ENCODE peak calls at places on chromosomes 2 and 18, in seven cellular contexts. B is type B pancreatic cell, W is BE2C, A is astrocyte of the spinal cord, R is HFF-Myc, O is B cell, D is neural progenitor cell. F is an unnamed sample.

GRCh38 chr2:104856973-104857261 is 3.0 kb downstream of the POU3F3 start:
- DNase-seq in O (no peak), B (no peak), W (no peak), A (no peak), R (no peak), D (peak; percentile 71), F (no peak)

GRCh38 chr2:23475473-23475872 is 90.5 kb downstream of the KLHL29 start:
- DNase-seq in W (no peak), D (no peak), R (no peak), A (no peak), O (no peak), B (no peak), F (no peak)

GRCh38 chr2:156959481-156959880 is 298.0 kb upstream of the GALNT5 start:
- DNase-seq in R (no peak), B (no peak), W (no peak), O (no peak), D (no peak), A (no peak), F (no peak)

GRCh38 chr2:188340257-188340656 is 48.6 kb downstream of the GULP1 start:
- DNase-seq in A (no peak), W (no peak), B (no peak), R (no peak), D (no peak), O (no peak), F (no peak)

GRCh38 chr2:30280596-30281434 is 49.5 kb downstream of the LBH start:
- DNase-seq in W (no peak), A (no peak), R (no peak), B (no peak), O (no peak), D (no peak), F (no peak)

GRCh38 chr2:3492951-3493609 is 26.3 kb downstream of the ADI1 start:
- DNase-seq in O (no peak), A (peak; percentile 96), B (no peak), W (peak; percentile 29), D (no peak), R (no peak), F (no peak)

GRCh38 chr2:134949966-134950708 is 31.5 kb downstream of the CCNT2 start:
- DNase-seq in A (no peak), O (no peak), R (no peak), W (no peak), B (no peak), D (no peak), F (no peak)

GRCh38 chr2:149955201-149955600 is 367.6 kb upstream of the MMADHC start:
- DNase-seq in B (no peak), O (no peak), D (no peak), W (no peak), R (no peak), A (no peak), F (no peak)

GRCh38 chr2:199471443-199472057 is 13.8 kb upstream of the SATB2 start:
- DNase-seq in B (peak; percentile 85), O (no peak), A (peak; percentile 57), D (peak; percentile 93), W (peak; percentile 85), R (no peak), F (no peak)

GRCh38 chr2:43225093-43225787 is 1.2 kb downstream of the ZFP36L2 start:
- DNase-seq in B (peak; percentile 79), A (peak; percentile 78), D (peak; percentile 74), W (peak; percentile 58), R (no peak), O (peak; percentile 66), F (no peak)

GRCh38 chr2:85175369-85176299 is 42.4 kb downstream of the TCF7L1 start:
- DNase-seq in O (no peak), B (no peak), W (no peak), A (peak; percentile 73), D (peak; percentile 53), R (peak; percentile 30), F (no peak)

GRCh38 chr18:13136689-13137040 is 81.9 kb upstream of the LDLRAD4 start:
- DNase-seq in O (peak; percentile 72), W (peak; percentile 26), B (no peak), D (no peak), R (no peak), A (peak; percentile 21), F (no peak)

GRCh38 chr2:134581877-134582546 is 136.8 kb downstream of the TMEM163 start:
- DNase-seq in W (no peak), D (no peak), R (no peak), A (no peak), B (no peak), O (no peak), F (no peak)

GRCh38 chr2:26725516-26725810 is 32.9 kb downstream of the KCNK3 start:
- DNase-seq in R (no peak), B (no peak), A (no peak), D (no peak), W (no peak), O (no peak), F (no peak)

GRCh38 chr2:208929489-208929864 is 494.4 kb upstream of the MAP2 start:
- DNase-seq in R (no peak), O (no peak), B (no peak), W (no peak), A (no peak), D (no peak), F (no peak)

GRCh38 chr2:59680863-59681262 is 872.6 kb downstream of the BCL11A start:
- DNase-seq in R (no peak), O (no peak), A (peak; percentile 12), D (no peak), W (no peak), B (no peak), F (no peak)

GRCh38 chr2:104846955-104847820 is 6.7 kb upstream of the POU3F3 start:
- DNase-seq in W (no peak), O (peak; percentile 17), D (peak; percentile 41), R (no peak), B (no peak), A (peak; percentile 25), F (no peak)

GRCh38 chr18:10923671-10924070 is 225.7 kb downstream of the PIEZO2 start:
- DNase-seq in R (no peak), W (no peak), O (no peak), A (no peak), B (no peak), D (no peak), F (no peak)

DNA sequence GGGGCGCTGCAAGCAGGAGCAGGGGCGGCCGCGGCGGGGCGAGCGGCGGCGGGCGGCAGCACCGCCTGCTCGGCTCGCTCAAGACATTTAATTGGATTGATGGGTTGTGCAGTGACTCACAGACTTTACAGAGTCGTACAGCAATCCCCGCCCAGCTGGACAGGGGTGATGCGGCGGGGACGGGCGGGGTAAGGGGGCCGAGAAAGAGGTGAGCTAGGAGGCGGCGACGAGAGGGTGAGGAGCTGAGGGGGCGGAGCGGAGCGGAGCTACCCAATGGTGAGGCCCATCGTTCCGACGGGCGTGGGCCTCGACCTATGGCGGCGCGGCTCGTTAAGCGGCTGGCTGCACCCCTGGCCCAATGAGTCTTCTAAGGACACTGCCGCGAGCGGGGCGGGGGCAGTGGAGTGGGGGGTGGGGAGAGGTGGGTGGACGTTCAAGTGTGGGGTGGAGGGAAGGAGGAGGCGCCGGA is 97.1 kb upstream of the SERTAD2 start:
- DNase-seq in D (peak; percentile 100), B (peak; percentile 98), O (peak; percentile 95), R (peak; percentile 97), A (peak; percentile 100), W (peak; percentile 95), F (peak; percentile 99)
- TF ChIP-seq CTCF in D (no peak), B (peak; percentile 36), O (no peak), R (no peak), A (peak; percentile 0), W (no peak), F (no peak)

DNA sequence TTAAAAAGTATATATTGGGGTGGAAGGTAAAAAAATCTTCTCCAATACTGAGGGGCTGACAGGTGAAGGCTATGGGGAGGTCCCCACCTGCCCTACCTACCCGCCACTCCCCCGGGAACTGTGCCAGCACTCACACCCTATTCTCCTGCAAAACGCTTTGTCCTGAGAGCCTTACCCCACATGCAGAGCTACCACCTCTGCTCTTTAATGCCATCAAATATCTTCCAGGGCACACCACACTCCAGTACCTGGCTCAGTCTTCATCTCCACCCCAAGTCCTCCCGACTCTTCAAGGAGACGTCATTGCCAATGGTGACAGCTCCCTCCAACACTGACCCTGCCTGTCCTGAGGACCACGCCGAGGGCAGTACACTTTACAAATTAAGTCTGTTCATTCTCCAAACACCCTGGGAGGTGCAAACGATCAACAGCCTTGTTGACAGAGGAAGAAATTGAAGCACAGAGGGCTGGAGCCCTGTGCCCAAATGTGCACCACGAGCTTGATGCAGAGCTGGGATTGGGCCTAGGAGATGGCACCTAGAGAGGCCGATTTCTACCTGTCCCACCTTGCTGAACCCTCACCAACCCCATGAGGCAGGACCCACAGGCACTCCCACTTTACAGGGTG is 6.0 kb upstream of the GPR55 start:
- DNase-seq in B (peak; percentile 52), R (no peak), W (no peak), A (no peak), D (no peak), O (no peak), F (peak; percentile 5)
- TF ChIP-seq CTCF in B (no peak), R (no peak), W (no peak), A (no peak), D (no peak), O (no peak), F (no peak)

GRCh38 chr2:14761118-14761517 is 128.6 kb downstream of the LRATD1 start:
- DNase-seq in D (no peak), W (no peak), B (no peak), O (no peak), R (no peak), A (no peak), F (no peak)
- TF ChIP-seq CTCF in D (no peak), W (no peak), B (no peak), O (no peak), R (no peak), A (no peak), F (no peak)

GRCh38 chr2:45860136-45861106 is 208.9 kb downstream of the PRKCE start:
- DNase-seq in O (no peak), B (no peak), A (peak; percentile 52), R (peak; percentile 52), W (peak; percentile 78), D (no peak), F (no peak)
- TF ChIP-seq CTCF in O (no peak), B (no peak), A (no peak), R (no peak), W (no peak), D (no peak), F (no peak)

GRCh38 chr2:196992466-196992865 is 66.0 kb upstream of the PGAP1 start:
- DNase-seq in O (no peak), R (no peak), W (no peak), D (no peak), B (no peak), A (no peak), F (no peak)
- TF ChIP-seq CTCF in O (no peak), R (no peak), W (no peak), D (no peak), B (no peak), A (no peak), F (no peak)

GRCh38 chr18:386950-387349 is 113.6 kb downstream of the COLEC12 start:
- DNase-seq in B (no peak), O (no peak), R (no peak), W (no peak), D (no peak), A (no peak), F (no peak)

GRCh38 chr18:388198-388597 is 112.3 kb downstream of the COLEC12 start:
- DNase-seq in O (no peak), D (no peak), W (peak; percentile 32), B (no peak), R (no peak), A (no peak), F (no peak)

GRCh38 chr18:392926-393325 is 107.6 kb downstream of the COLEC12 start:
- DNase-seq in A (peak; percentile 47), D (no peak), B (no peak), W (peak; percentile 17), R (no peak), O (no peak), F (no peak)

GRCh38 chr18:390748-391478 is 109.6 kb downstream of the COLEC12 start:
- DNase-seq in R (no peak), B (no peak), D (no peak), W (no peak), O (no peak), A (no peak), F (no peak)

GRCh38 chr18:389658-390357 is 110.7 kb downstream of the COLEC12 start:
- DNase-seq in D (no peak), A (peak; percentile 74), O (no peak), R (no peak), W (no peak), B (no peak), F (no peak)
- TF ChIP-seq CTCF in D (no peak), A (peak; percentile 23), O (no peak), R (peak; percentile 36), W (peak; percentile 31), B (peak; percentile 45), F (no peak)

F was measured in CD14-positive monocyte.